ENCODE peak calls at places on chromosomes 2 and 18, in seven cellular contexts. R is choroid plexus epithelial cell, P is right lobe of liver, O is mucosa of descending colon, B is cardiac fibroblast, N is fibroblast of villous mesenchyme, H is neural progenitor cell. C is an unnamed sample.

GRCh38 chr2:173355132-173355865 is 627 bp downstream of the CDCA7 start:
- DNase-seq in N (peak), O (peak), R (peak), B (peak), P (peak), H (peak), C (peak)

GRCh38 chr2:174573621-174574081 is 24.0 kb downstream of the WIPF1 start:
- DNase-seq in O (no peak), H (no peak), B (no peak), R (no peak), N (no peak), P (peak), C (no peak)

GRCh38 chr2:236291911-236292310 is 27.7 kb upstream of the ASB18 start:
- DNase-seq in H (no peak), R (no peak), N (no peak), P (no peak), B (no peak), O (no peak), C (no peak)

GRCh38 chr18:10051877-10052631 is 138.2 kb downstream of the VAPA start:
- DNase-seq in H (no peak), P (no peak), O (no peak), R (peak), N (peak), B (peak), C (peak)

GRCh38 chr18:2570772-2571199 is 519 bp downstream of the METTL4 start:
- DNase-seq in H (peak), O (peak), R (peak), P (peak), B (peak), N (peak), C (peak)

GRCh38 chr2:85131116-85131515 is 2.1 kb upstream of the TCF7L1 start:
- DNase-seq in N (peak), H (peak), R (peak), P (no peak), O (no peak), B (peak), C (peak)

GRCh38 chr2:228875152-228875875 is 395.8 kb downstream of the PID1 start:
- DNase-seq in B (peak), H (no peak), O (no peak), P (no peak), R (peak), N (peak), C (peak)

GRCh38 chr2:158144914-158145625 is 43.4 kb downstream of the UPP2 start:
- DNase-seq in P (no peak), N (no peak), B (no peak), H (no peak), R (no peak), O (no peak), C (no peak)

GRCh38 chr2:16665746-16666452 is at the start of gene CYRIA:
- DNase-seq in R (peak), P (peak), O (peak), N (peak), B (peak), H (peak), C (no peak)

GRCh38 chr2:47217277-47217676 is 62.2 kb upstream of the STPG4 start:
- DNase-seq in B (no peak), O (no peak), H (no peak), P (no peak), N (no peak), R (no peak), C (no peak)

GRCh38 chr18:75127143-75128021 is 81.6 kb downstream of the PTGR3 start:
- DNase-seq in O (peak), R (no peak), H (no peak), P (no peak), N (no peak), B (no peak), C (no peak)

GRCh38 chr2:216698895-216699294 is 3.5 kb upstream of the IGFBP5 start:
- DNase-seq in N (peak), R (peak), O (no peak), B (peak), H (peak), P (no peak), C (peak)

GRCh38 chr2:70523996-70524965 is 29.3 kb downstream of the TGFA start:
- DNase-seq in N (no peak), O (peak), H (no peak), R (no peak), P (peak), B (peak), C (no peak)

GRCh38 chr2:20616341-20616871 is 34.5 kb downstream of the HS1BP3 start:
- DNase-seq in O (peak), B (no peak), R (no peak), H (no peak), P (peak), N (no peak), C (no peak)

GRCh38 chr2:8753609-8754008 is 71.8 kb downstream of the ID2 start:
- DNase-seq in N (no peak), H (no peak), B (no peak), R (peak), P (no peak), O (no peak), C (no peak)

GRCh38 chr18:23337599-23338444 is 115.3 kb upstream of the RIOK3 start:
- DNase-seq in P (no peak), O (no peak), R (peak), N (no peak), H (peak), B (peak), C (peak)

GRCh38 chr18:68840554-68841263 is 42.8 kb downstream of the CCDC102B start:
- DNase-seq in N (peak), O (no peak), H (peak), B (peak), R (peak), P (no peak), C (peak)

GRCh38 chr2:195359043-195359735 is 297.8 kb upstream of the SLC39A10 start:
- DNase-seq in P (no peak), N (no peak), B (no peak), O (no peak), H (no peak), R (no peak), C (no peak)

GRCh38 chr2:39620067-39620466 is 45.6 kb upstream of the TMEM178A start:
- DNase-seq in O (no peak), B (peak), R (peak), H (no peak), P (peak), N (peak), C (peak)

GRCh38 chr2:142426064-142426463 is 295.2 kb upstream of the LRP1B start:
- DNase-seq in H (no peak), N (no peak), R (no peak), B (no peak), O (no peak), P (no peak), C (no peak)

GRCh38 chr18:63069496-63069895 is 250.1 kb downstream of the BCL2 start:
- DNase-seq in O (no peak), N (no peak), B (no peak), H (no peak), P (no peak), R (no peak), C (no peak)

DNA sequence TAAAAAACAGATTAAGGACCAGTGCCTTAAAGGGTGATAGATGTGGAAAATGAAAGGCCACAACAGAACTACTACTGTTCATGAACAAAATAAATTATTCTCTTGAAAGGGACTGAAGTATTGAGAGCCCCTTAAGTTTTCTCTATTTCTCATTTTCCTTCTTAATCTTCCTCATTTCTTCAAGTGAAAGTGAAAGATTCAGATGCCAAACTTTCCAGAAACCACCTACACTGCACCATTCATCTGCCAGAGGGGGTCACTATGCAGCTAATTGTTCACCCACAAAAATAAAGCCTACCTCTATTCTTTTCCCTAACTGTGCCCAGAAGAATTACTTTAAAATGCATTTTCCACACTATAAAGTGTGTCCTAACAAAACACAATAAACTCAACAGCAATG is 140.1 kb downstream of the NR4A2 start:
- DNase-seq in B (peak), H (no peak), O (no peak), P (no peak), N (no peak), R (peak), C (no peak)
- TF ChIP-seq CTCF in B (no peak), H (peak), O (no peak), P (peak), N (peak), R (peak), C (peak)

GRCh38 chr18:61582205-61582710 is 249.0 kb downstream of the CDH20 start:
- DNase-seq in R (no peak), H (no peak), B (no peak), O (no peak), P (peak), N (no peak), C (no peak)
- TF ChIP-seq CTCF in R (no peak), H (no peak), B (no peak), O (no peak), P (no peak), N (no peak), C (peak)

GRCh38 chr2:74261204-74261864 is 62.9 kb downstream of the MTHFD2 start:
- DNase-seq in R (peak), B (peak), H (peak), N (peak), O (no peak), P (no peak), C (peak)
- TF ChIP-seq CTCF in R (peak), B (peak), H (peak), N (peak), O (no peak), P (peak), C (peak)

GRCh38 chr2:104945866-104946265 is 92.0 kb downstream of the POU3F3 start:
- DNase-seq in N (no peak), P (no peak), O (no peak), H (peak), B (no peak), R (no peak), C (no peak)

GRCh38 chr2:104945211-104945610 is 91.3 kb downstream of the POU3F3 start:
- DNase-seq in O (no peak), P (no peak), R (no peak), H (no peak), N (no peak), B (no peak), C (no peak)

GRCh38 chr2:104939570-104940235 is 85.8 kb downstream of the POU3F3 start:
- DNase-seq in N (no peak), R (no peak), P (no peak), B (no peak), O (no peak), H (no peak), C (no peak)

DNA sequence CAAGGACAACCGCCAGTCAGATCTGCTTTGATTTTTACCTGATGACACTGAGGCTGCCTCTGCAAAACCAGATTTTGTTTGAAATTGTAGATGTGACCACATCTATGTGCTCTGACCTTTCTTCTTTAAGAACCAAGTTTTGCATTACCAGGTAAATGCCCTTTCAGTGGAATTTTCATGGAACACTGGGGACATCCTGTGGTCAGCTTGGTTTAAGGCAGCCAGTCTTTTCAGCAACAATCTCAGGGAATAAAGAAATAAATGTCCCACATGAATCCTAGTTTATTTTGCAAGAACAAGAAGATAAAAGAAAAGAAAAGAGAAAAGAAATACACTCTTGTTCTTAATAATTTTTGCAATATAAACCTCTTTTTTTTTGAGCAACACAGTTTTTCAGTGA is 90.6 kb downstream of the POU3F3 start:
- DNase-seq in N (no peak), H (peak), B (no peak), O (no peak), R (peak), P (no peak), C (peak)
- TF ChIP-seq CTCF in N (peak), H (peak), B (no peak), O (peak), R (peak), P (peak), C (peak)

GRCh38 chr2:231929961-231930600 is 3.9 kb upstream of the NPPC start:
- DNase-seq in P (no peak), R (peak), N (peak), H (peak), B (peak), O (peak), C (peak)
- TF ChIP-seq CTCF in P (peak), R (peak), N (peak), H (peak), B (peak), O (no peak), C (peak)

DNA sequence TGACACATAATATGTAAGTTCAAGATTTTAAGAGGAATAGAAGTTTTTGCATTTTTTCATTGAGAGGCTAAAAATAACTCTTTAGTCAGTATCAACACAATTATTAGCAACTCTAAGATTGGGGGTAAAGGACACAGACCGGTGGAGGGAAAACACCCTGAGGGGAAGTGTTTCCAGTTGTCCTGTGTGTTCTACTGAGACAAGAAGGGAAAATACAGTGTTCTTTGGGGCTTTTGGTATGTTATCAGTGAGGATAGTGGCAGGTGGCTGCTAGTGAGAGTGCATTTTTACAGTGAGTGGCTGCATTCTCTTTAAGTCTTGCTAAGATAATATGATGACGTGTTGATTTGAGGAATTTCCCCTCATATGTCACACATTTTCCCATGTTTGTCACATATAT is 507.5 kb downstream of the PARD3B start:
- DNase-seq in P (no peak), B (no peak), O (no peak), R (no peak), H (no peak), N (no peak), C (no peak)
- TF ChIP-seq CTCF in P (no peak), B (no peak), O (no peak), R (no peak), H (no peak), N (no peak), C (no peak)

DNA sequence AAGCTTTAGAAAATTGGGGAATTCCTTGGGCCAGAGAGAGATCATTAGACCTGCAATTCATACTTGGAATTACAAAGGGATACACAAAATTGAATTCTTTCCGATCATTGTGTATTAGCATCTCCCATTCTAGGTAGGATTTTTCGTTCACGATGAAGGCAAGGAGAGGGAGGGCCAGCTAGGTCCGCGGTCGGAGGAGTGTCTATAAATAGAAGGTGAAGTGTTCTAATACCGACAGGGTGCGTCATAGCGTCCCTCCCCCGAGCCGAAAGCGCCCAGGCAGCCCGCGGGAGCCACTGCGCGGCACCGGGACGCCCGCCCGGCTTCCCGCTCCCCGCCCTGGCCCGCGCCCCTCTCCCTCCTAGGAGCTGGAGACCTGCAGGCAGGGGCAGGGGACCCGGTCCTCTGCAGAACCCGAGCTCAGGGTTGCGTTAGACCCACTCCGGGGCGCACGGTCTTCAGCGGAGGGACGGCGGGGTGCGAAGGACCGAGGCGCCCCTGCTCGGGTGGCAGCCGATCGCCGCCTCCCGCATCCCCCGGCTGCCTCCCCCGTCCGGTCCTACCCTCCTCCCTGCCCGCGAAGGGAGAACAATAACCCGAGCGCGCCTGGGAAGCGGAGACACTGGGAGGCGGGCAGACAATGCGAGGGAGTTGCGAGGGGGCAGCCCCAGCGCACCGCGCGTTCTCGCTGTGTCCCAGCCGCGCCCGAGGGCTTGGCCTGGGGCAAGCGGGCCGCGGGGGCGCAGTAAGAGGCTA is 114.1 kb upstream of the SERTAD2 start:
- DNase-seq in B (peak), P (peak), H (peak), R (peak), N (peak), O (peak), C (peak)
- TF ChIP-seq CTCF in B (no peak), P (no peak), H (peak), R (no peak), N (no peak), O (no peak), C (no peak)

DNA sequence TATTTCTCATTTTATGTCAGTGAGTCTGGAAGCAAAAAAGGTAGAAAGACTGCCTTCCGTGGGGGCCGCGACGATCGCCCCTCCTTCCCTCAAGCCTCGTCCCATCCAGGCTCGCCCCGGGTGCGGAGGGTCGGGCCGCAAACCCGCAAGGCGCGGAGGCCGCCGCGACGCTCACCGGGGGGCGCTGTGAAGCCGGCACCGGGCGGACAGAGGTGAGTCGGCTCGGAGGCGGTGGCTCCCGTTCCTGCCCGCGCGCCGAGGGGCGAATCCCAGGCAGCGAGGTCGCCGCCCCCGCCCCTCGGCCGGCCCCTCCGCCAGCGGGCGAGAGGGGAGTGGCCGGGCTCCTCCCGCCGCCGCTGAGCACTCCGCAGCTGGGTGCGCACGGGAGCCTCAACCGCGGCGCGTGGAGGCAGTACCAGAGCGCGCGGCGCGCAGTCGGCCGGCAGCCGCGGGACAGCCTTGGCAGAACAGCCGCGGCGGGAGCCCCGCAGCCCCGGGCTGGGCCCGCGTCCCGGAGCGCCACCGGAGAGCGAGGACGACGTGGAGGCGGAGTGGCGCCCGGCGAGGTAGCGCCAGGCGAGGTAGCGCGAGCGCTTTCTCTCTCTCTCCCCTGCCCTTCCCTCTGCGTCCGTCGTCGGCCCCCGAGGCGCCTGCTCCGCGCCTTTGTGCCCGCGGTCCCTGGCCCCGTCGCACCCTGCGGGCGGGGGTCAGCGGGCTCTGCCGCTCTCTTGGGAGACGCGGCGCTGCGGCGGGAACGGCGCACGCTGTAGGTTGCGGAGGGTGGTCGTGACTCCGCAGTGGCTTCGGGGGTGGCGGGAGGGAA is at the start of gene MYO1B:
- DNase-seq in H (peak), B (peak), O (peak), R (peak), N (peak), P (peak), C (peak)
- TF ChIP-seq CTCF in H (peak), B (peak), O (peak), R (peak), N (peak), P (peak), C (peak)

GRCh38 chr2:34353498-34354113 is 754.5 kb upstream of the FAM98A start:
- DNase-seq in P (no peak), N (no peak), R (no peak), H (no peak), O (no peak), B (no peak), C (no peak)
- TF ChIP-seq CTCF in P (no peak), N (no peak), R (no peak), H (no peak), O (no peak), B (no peak), C (no peak)

C was measured in fibroblast of lung.